ENCODE peak calls at places on chromosome 14, in eight cellular contexts. N, L, R, J, Y, C, E and D are unnamed samples.

GRCh38 chr14:61950340-61950739 is 188.1 kb downstream of the SNAPC1 start:
- DNase-seq in N (no peak), L (no peak), R (peak; percentile 4), J (no peak), Y (no peak), C (no peak), E (no peak), D (no peak)

GRCh38 chr14:25086817-25087396 is 37.0 kb upstream of the STXBP6 start:
- DNase-seq in N (no peak), L (no peak), R (no peak), J (no peak), Y (no peak), C (no peak), E (no peak), D (no peak)

GRCh38 chr14:83071888-83072501 is 1538.3 kb upstream of the SEL1L start:
- DNase-seq in N (no peak), L (no peak), R (no peak), J (no peak), Y (no peak), C (peak; percentile 73), E (no peak), D (no peak)

GRCh38 chr14:63212209-63212608 is 8.0 kb downstream of the RHOJ start:
- DNase-seq in N (no peak), L (no peak), R (no peak), J (no peak), Y (no peak), C (no peak), E (no peak), D (no peak)

GRCh38 chr14:32724864-32725550 is 213.7 kb upstream of the NPAS3 start:
- DNase-seq in N (no peak), L (no peak), R (no peak), J (no peak), Y (no peak), C (peak; percentile 15), E (no peak), D (no peak)

GRCh38 chr14:93712838-93713724 is 75.2 kb downstream of the PRIMA1 start:
- DNase-seq in N (no peak), L (no peak), R (peak; percentile 51), J (no peak), Y (no peak), C (no peak), E (no peak), D (no peak)

GRCh38 chr14:104708606-104709268 is 15.3 kb upstream of the ADSS1 start:
- DNase-seq in N (peak; percentile 89), L (peak; percentile 74), R (peak; percentile 65), J (peak; percentile 76), Y (no peak), C (peak; percentile 93), E (peak; percentile 54), D (peak; percentile 78)

GRCh38 chr14:53924754-53925153 is 31.9 kb downstream of the BMP4 start:
- DNase-seq in N (no peak), L (no peak), R (no peak), J (no peak), Y (no peak), C (no peak), E (no peak), D (no peak)

GRCh38 chr14:91264151-91265150 is 19.9 kb upstream of the GPR68 start:
- DNase-seq in N (no peak), L (no peak), R (no peak), J (peak; percentile 29), Y (no peak), C (peak; percentile 65), E (no peak), D (no peak)

GRCh38 chr14:75198291-75198933 is 22.0 kb upstream of the TMED10 start:
- DNase-seq in N (no peak), L (no peak), R (peak; percentile 19), J (no peak), Y (no peak), C (no peak), E (no peak), D (no peak)

GRCh38 chr14:32991706-32992105 is 53.0 kb downstream of the NPAS3 start:
- DNase-seq in N (no peak), L (no peak), R (no peak), J (no peak), Y (no peak), C (no peak), E (no peak), D (no peak)

GRCh38 chr14:20841096-20841495 is 38.5 kb upstream of the RNASE1 start:
- DNase-seq in N (no peak), L (no peak), R (no peak), J (no peak), Y (no peak), C (no peak), E (no peak), D (no peak)

GRCh38 chr14:95460647-95461478 is 55.6 kb downstream of the SYNE3 start:
- DNase-seq in N (no peak), L (peak; percentile 34), R (peak; percentile 78), J (no peak), Y (no peak), C (peak; percentile 24), E (peak; percentile 28), D (no peak)

GRCh38 chr14:36827861-36828260 is 166.2 kb downstream of the PAX9 start:
- DNase-seq in N (no peak), L (no peak), R (no peak), J (no peak), Y (no peak), C (no peak), E (no peak), D (no peak)

GRCh38 chr14:30115756-30116155 is 188.1 kb upstream of the PRKD1 start:
- DNase-seq in N (no peak), L (no peak), R (no peak), J (no peak), Y (no peak), C (peak; percentile 63), E (no peak), D (no peak)

GRCh38 chr14:68255697-68256178 is 436.2 kb downstream of the RAD51B start:
- DNase-seq in N (no peak), L (no peak), R (no peak), J (no peak), Y (no peak), C (no peak), E (no peak), D (no peak)

GRCh38 chr14:91893659-91894058 is 26.3 kb upstream of the TC2N start:
- DNase-seq in N (no peak), L (no peak), R (no peak), J (peak; percentile 29), Y (no peak), C (no peak), E (no peak), D (no peak)

GRCh38 chr14:32985881-32986280 is 47.2 kb downstream of the NPAS3 start:
- DNase-seq in N (no peak), L (no peak), R (peak; percentile 15), J (no peak), Y (no peak), C (no peak), E (no peak), D (no peak)

GRCh38 chr14:105414456-105415371 is 4.9 kb upstream of the MTA1 start:
- DNase-seq in N (peak; percentile 84), L (peak; percentile 54), R (peak; percentile 69), J (peak; percentile 77), Y (no peak), C (peak; percentile 82), E (peak; percentile 27), D (peak; percentile 66)

GRCh38 chr14:50342211-50343080 is 30.3 kb downstream of the DMAC2L start:
- DNase-seq in N (peak; percentile 51), L (peak; percentile 61), R (peak; percentile 71), J (peak; percentile 36), Y (peak; percentile 41), C (peak; percentile 68), E (peak; percentile 15), D (peak; percentile 43)

GRCh38 chr14:94267352-94267751 is 25.7 kb downstream of the SERPINA10 start:
- DNase-seq in N (no peak), L (no peak), R (no peak), J (no peak), Y (no peak), C (no peak), E (no peak), D (no peak)

GRCh38 chr14:22383515-22384166 is 205.4 kb downstream of the DAD1 start:
- DNase-seq in N (no peak), L (no peak), R (no peak), J (no peak), Y (no peak), C (no peak), E (no peak), D (no peak)

GRCh38 chr14:100726467-100726811 is 253 bp upstream of the DLK1 start:
- DNase-seq in N (no peak), L (no peak), R (no peak), J (no peak), Y (no peak), C (peak; percentile 58), E (no peak), D (no peak)